ENCODE peak calls at places on chromosome 5, in ten cellular contexts. Y is cardiac fibroblast; X is AG04450; V is activated gamma-delta T cell treated with anti-CD3 and anti-CD28 coated beads, Interleukin-2, amount 50 U/mL, for 16 hours; M is NCI-H1694; Q is cardiac muscle cell; S is G401; P is NCI-H1930; D is fibroblast of the conjunctiva; R is NCI-H1048. F is an unnamed sample.

GRCh38 chr5:112923148-112923917 is 1.3 kb upstream of the REEP5 start:
- DNase-seq in S (no peak), R (no peak), P (no peak), M (no peak), Y (no peak), Q (no peak), X (no peak), V (peak; percentile 12), D (no peak), F (no peak)

GRCh38 chr5:68894673-68895072 is 199.1 kb upstream of the SLC30A5 start:
- DNase-seq in S (no peak), P (no peak), V (no peak), X (no peak), Y (no peak), R (no peak), M (no peak), Q (peak; percentile 17), D (no peak), F (no peak)

GRCh38 chr5:123036391-123037103 is at the start of gene PPIC:
- DNase-seq in D (peak; percentile 60), Q (peak; percentile 88), P (peak; percentile 44), R (peak; percentile 27), V (no peak), X (no peak), S (peak; percentile 15), M (no peak), Y (peak; percentile 87), F (no peak)

GRCh38 chr5:51669095-51669494 is 285.8 kb downstream of the ISL1 start:
- DNase-seq in D (no peak), M (no peak), V (no peak), S (no peak), R (no peak), Q (no peak), X (no peak), Y (no peak), P (no peak), F (no peak)

GRCh38 chr5:68593211-68593701 is 377.7 kb downstream of the PIK3R1 start:
- DNase-seq in D (no peak), Q (no peak), X (no peak), S (no peak), V (no peak), R (no peak), Y (no peak), P (no peak), M (no peak), F (no peak)

GRCh38 chr5:150656191-150657132 is 4.6 kb upstream of the MYOZ3 start:
- DNase-seq in Q (peak; percentile 73), X (no peak), P (peak; percentile 58), R (peak; percentile 36), D (peak; percentile 37), S (peak; percentile 33), Y (peak; percentile 68), M (no peak), V (peak; percentile 57), F (peak; percentile 3)

GRCh38 chr5:168701641-168702040 is 122.5 kb upstream of the PANK3 start:
- DNase-seq in V (no peak), X (no peak), Y (no peak), S (peak; percentile 95), Q (no peak), R (no peak), P (no peak), M (no peak), D (no peak), F (no peak)

GRCh38 chr5:149938272-149938671 is 6.3 kb downstream of the PDE6A start:
- DNase-seq in X (no peak), P (no peak), V (no peak), R (no peak), M (no peak), Y (peak; percentile 64), S (no peak), D (no peak), Q (peak; percentile 66), F (no peak)

GRCh38 chr5:133876266-133876665 is 92.2 kb downstream of the C5orf15 start:
- DNase-seq in V (no peak), M (no peak), Y (no peak), R (no peak), P (no peak), Q (no peak), X (no peak), S (no peak), D (no peak), F (no peak)

GRCh38 chr5:97377582-97377981 is 194.5 kb upstream of the RIOK2 start:
- DNase-seq in R (no peak), V (no peak), P (no peak), D (no peak), Q (no peak), Y (no peak), S (no peak), M (no peak), X (no peak), F (no peak)

GRCh38 chr5:112737088-112737471 is 605 bp upstream of the APC start:
- DNase-seq in Y (no peak), M (no peak), D (no peak), R (no peak), S (peak; percentile 35), P (no peak), X (no peak), V (no peak), Q (peak; percentile 12), F (no peak)

F was measured in NCI-H1417 treated with DMSO at 0.1 percent for 48 hours.